ENCODE peak calls at places on chromosomes 7 and 10, in seven cellular contexts. One of them, this sample, is unnamed.

GRCh38 chr7:135939268-135939667 is 37.9 kb downstream of the MTPN start:
- DNase-seq in cardiac muscle cell: no peak
- DNase-seq in body of pancreas: no peak
- DNase-seq in psoas muscle: no peak
- DNase-seq in hepatocyte: no peak
- DNase-seq in heart left ventricle: no peak
- DNase-seq in A549: no peak
- DNase-seq in this sample: no peak

GRCh38 chr10:61804414-61804813 is 97.1 kb upstream of the ARID5B start:
- DNase-seq in cardiac muscle cell: peak
- DNase-seq in body of pancreas: no peak
- DNase-seq in psoas muscle: no peak
- DNase-seq in hepatocyte: no peak
- DNase-seq in heart left ventricle: no peak
- DNase-seq in A549: no peak
- DNase-seq in this sample: no peak

GRCh38 chr10:129972966-129973673 is 9.0 kb upstream of the EBF3 start:
- DNase-seq in cardiac muscle cell: no peak
- DNase-seq in body of pancreas: no peak
- DNase-seq in psoas muscle: no peak
- DNase-seq in hepatocyte: no peak
- DNase-seq in heart left ventricle: no peak
- DNase-seq in A549: no peak
- DNase-seq in this sample: no peak

GRCh38 chr10:127198307-127198706 is 1.9 kb upstream of the INSYN2A start:
- DNase-seq in cardiac muscle cell: no peak
- DNase-seq in body of pancreas: peak
- DNase-seq in psoas muscle: no peak
- DNase-seq in hepatocyte: no peak
- DNase-seq in heart left ventricle: no peak
- DNase-seq in A549: no peak
- DNase-seq in this sample: no peak

GRCh38 chr10:49133706-49134248 is at the start of gene FAM170B:
- DNase-seq in cardiac muscle cell: no peak
- DNase-seq in body of pancreas: no peak
- DNase-seq in psoas muscle: peak
- DNase-seq in hepatocyte: no peak
- DNase-seq in heart left ventricle: peak
- DNase-seq in A549: no peak
- DNase-seq in this sample: no peak

GRCh38 chr7:34454381-34454780 is 203.6 kb upstream of the NPSR1 start:
- DNase-seq in cardiac muscle cell: no peak
- DNase-seq in body of pancreas: no peak
- DNase-seq in psoas muscle: no peak
- DNase-seq in hepatocyte: no peak
- DNase-seq in heart left ventricle: no peak
- DNase-seq in A549: no peak
- DNase-seq in this sample: no peak

GRCh38 chr10:13206546-13207443 is 27.4 kb downstream of the UCMA start:
- DNase-seq in cardiac muscle cell: peak
- DNase-seq in body of pancreas: peak
- DNase-seq in psoas muscle: no peak
- DNase-seq in hepatocyte: peak
- DNase-seq in heart left ventricle: no peak
- DNase-seq in A549: no peak
- DNase-seq in this sample: no peak

GRCh38 chr10:75660833-75661232 is 229.4 kb downstream of the LRMDA start:
- DNase-seq in cardiac muscle cell: no peak
- DNase-seq in body of pancreas: peak
- DNase-seq in psoas muscle: no peak
- DNase-seq in hepatocyte: no peak
- DNase-seq in heart left ventricle: no peak
- DNase-seq in A549: no peak
- DNase-seq in this sample: no peak

GRCh38 chr10:49745756-49746155 is 16.4 kb downstream of the OGDHL start:
- DNase-seq in cardiac muscle cell: no peak
- DNase-seq in body of pancreas: no peak
- DNase-seq in psoas muscle: no peak
- DNase-seq in hepatocyte: no peak
- DNase-seq in heart left ventricle: peak
- DNase-seq in A549: no peak
- DNase-seq in this sample: no peak

GRCh38 chr7:28571405-28571804 is 159.1 kb downstream of the CREB5 start:
- DNase-seq in cardiac muscle cell: no peak
- DNase-seq in body of pancreas: no peak
- DNase-seq in psoas muscle: no peak
- DNase-seq in hepatocyte: no peak
- DNase-seq in heart left ventricle: no peak
- DNase-seq in A549: no peak
- DNase-seq in this sample: no peak

GRCh38 chr10:26214538-26215461 is 1.8 kb upstream of the GAD2 start:
- DNase-seq in cardiac muscle cell: no peak
- DNase-seq in body of pancreas: no peak
- DNase-seq in psoas muscle: no peak
- DNase-seq in hepatocyte: no peak
- DNase-seq in heart left ventricle: no peak
- DNase-seq in A549: no peak
- DNase-seq in this sample: no peak

GRCh38 chr7:70710011-70710480 is 421.9 kb upstream of the GALNT17 start:
- DNase-seq in cardiac muscle cell: peak
- DNase-seq in body of pancreas: no peak
- DNase-seq in psoas muscle: no peak
- DNase-seq in hepatocyte: peak
- DNase-seq in heart left ventricle: no peak
- DNase-seq in A549: no peak
- DNase-seq in this sample: no peak

GRCh38 chr7:81769891-81770818 is at the start of gene HGF:
- DNase-seq in cardiac muscle cell: peak
- DNase-seq in body of pancreas: peak
- DNase-seq in psoas muscle: peak
- DNase-seq in hepatocyte: peak
- DNase-seq in heart left ventricle: peak
- DNase-seq in A549: no peak
- DNase-seq in this sample: no peak

DNA sequence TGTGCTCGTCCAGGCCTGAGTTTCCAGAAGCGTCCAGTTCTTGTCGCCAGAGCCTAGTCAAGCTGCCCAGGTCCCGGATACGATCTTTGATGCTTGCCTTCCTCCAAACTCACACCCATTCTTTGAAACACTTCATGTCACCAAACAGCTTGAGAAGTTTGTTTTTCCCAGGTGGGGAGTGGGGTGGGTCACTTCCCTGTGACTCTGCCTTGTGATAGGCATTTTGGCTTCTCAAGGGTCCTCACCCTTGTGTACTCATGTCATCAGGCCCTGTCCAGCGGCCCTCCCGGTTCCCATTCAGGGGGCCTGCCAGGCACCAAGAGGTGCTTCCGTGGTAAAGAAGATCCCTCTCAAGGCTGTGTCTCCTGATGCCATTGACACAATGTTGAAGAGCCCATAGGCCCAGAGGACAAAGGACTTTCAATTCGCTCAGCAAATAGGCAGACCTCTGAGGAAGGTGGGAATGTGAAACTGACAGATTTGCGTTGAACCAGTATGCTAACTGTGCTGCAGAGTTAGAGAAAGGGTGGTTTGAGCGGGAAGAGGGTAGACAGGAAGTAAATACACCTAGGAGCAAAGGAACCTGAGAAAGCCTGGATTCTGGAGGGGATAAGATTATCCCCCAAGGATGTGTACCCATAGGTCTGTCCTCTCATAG is 24.7 kb upstream of the SFTPA1 start:
- DNase-seq in cardiac muscle cell: no peak
- DNase-seq in body of pancreas: no peak
- DNase-seq in psoas muscle: no peak
- DNase-seq in hepatocyte: no peak
- DNase-seq in heart left ventricle: no peak
- DNase-seq in A549: no peak
- DNase-seq in this sample: no peak
- H3K27ac ChIP-seq in cardiac muscle cell: no peak
- H3K27ac ChIP-seq in body of pancreas: no peak
- H3K27ac ChIP-seq in psoas muscle: no peak
- H3K27ac ChIP-seq in hepatocyte: no peak
- H3K27ac ChIP-seq in heart left ventricle: no peak
- H3K27ac ChIP-seq in A549: no peak
- H3K27ac ChIP-seq in this sample: no peak

GRCh38 chr7:65390588-65390987 is 16.9 kb downstream of the ZNF92 start:
- DNase-seq in cardiac muscle cell: no peak
- DNase-seq in body of pancreas: no peak
- DNase-seq in psoas muscle: no peak
- DNase-seq in hepatocyte: peak
- DNase-seq in heart left ventricle: no peak
- DNase-seq in A549: no peak
- DNase-seq in this sample: no peak
- H3K27ac ChIP-seq in cardiac muscle cell: peak
- H3K27ac ChIP-seq in body of pancreas: no peak
- H3K27ac ChIP-seq in psoas muscle: no peak
- H3K27ac ChIP-seq in hepatocyte: peak
- H3K27ac ChIP-seq in heart left ventricle: no peak
- H3K27ac ChIP-seq in A549: no peak
- H3K27ac ChIP-seq in this sample: no peak

DNA sequence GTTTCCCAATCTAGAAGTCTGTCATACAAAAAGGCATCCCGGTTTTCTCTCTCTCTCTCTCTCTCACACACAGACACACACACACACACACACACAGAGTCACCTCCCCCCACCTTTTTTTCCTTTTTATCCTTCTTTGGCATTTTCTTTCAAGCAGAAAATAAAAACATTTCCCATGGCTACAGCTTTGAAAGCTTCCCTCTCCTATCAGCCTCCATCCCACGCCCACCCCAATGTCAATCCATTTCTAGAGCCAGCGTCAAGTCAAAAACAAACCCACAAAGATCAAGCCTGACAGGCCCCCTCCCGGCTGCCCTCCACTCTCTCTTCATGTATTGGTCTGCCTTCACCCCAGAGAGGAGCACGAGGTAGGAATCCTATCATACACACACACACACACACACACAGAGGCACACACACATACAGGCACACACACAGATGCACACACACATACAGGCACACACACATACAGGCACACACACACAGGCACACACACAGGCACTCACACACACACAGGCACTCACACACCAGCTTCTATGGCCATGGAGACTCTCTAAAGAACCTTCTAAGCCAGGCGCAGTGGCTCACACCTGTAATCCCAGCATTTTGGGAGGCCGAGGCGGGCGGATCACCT is 8.0 kb upstream of the TNRC18 start:
- DNase-seq in cardiac muscle cell: no peak
- DNase-seq in body of pancreas: no peak
- DNase-seq in psoas muscle: no peak
- DNase-seq in hepatocyte: no peak
- DNase-seq in heart left ventricle: no peak
- DNase-seq in A549: no peak
- DNase-seq in this sample: no peak
- H3K27ac ChIP-seq in cardiac muscle cell: peak
- H3K27ac ChIP-seq in body of pancreas: no peak
- H3K27ac ChIP-seq in psoas muscle: no peak
- H3K27ac ChIP-seq in hepatocyte: peak
- H3K27ac ChIP-seq in heart left ventricle: no peak
- H3K27ac ChIP-seq in A549: no peak
- H3K27ac ChIP-seq in this sample: no peak

GRCh38 chr10:30863516-30864210 is 168.0 kb downstream of the ZNF438 start:
- DNase-seq in cardiac muscle cell: no peak
- DNase-seq in body of pancreas: no peak
- DNase-seq in psoas muscle: no peak
- DNase-seq in hepatocyte: no peak
- DNase-seq in heart left ventricle: no peak
- DNase-seq in A549: no peak
- DNase-seq in this sample: no peak
- H3K27ac ChIP-seq in cardiac muscle cell: no peak
- H3K27ac ChIP-seq in body of pancreas: no peak
- H3K27ac ChIP-seq in psoas muscle: peak
- H3K27ac ChIP-seq in hepatocyte: peak
- H3K27ac ChIP-seq in heart left ventricle: no peak
- H3K27ac ChIP-seq in A549: no peak
- H3K27ac ChIP-seq in this sample: no peak

This sample was measured in caudate nucleus.